ENCODE peak calls at places on chromosomes 3 and 15, in nine cellular contexts. One of them, this sample, is unnamed. For H3K4me1 and H3K36me3, the result is how much of the 10 kb centered on the place peaks cover.

GRCh38 chr3:112773864-112774263 is 72.8 kb downstream of the CD200R1L start:
- DNase-seq in heart right ventricle: no peak
- DNase-seq in CD8-positive, alpha-beta T cell: peak
- DNase-seq in esophagus muscularis mucosa: no peak
- DNase-seq in RWPE2: peak
- DNase-seq in tibial nerve: no peak
- DNase-seq in lower lobe of right lung: peak
- DNase-seq in endodermal cell: no peak
- DNase-seq in HCT116: no peak
- DNase-seq in this sample: no peak

GRCh38 chr3:154152741-154153140 is 31.6 kb downstream of the ARHGEF26 start:
- DNase-seq in endodermal cell: no peak
- DNase-seq in RWPE2: no peak
- DNase-seq in lower lobe of right lung: no peak
- DNase-seq in esophagus muscularis mucosa: no peak
- DNase-seq in tibial nerve: no peak
- DNase-seq in heart right ventricle: no peak
- DNase-seq in HCT116: no peak
- DNase-seq in CD8-positive, alpha-beta T cell: no peak
- DNase-seq in this sample: no peak

GRCh38 chr3:197135212-197135611 is 105.6 kb upstream of the MELTF start:
- DNase-seq in esophagus muscularis mucosa: no peak
- DNase-seq in endodermal cell: no peak
- DNase-seq in HCT116: no peak
- DNase-seq in RWPE2: no peak
- DNase-seq in lower lobe of right lung: no peak
- DNase-seq in CD8-positive, alpha-beta T cell: no peak
- DNase-seq in heart right ventricle: no peak
- DNase-seq in tibial nerve: no peak
- DNase-seq in this sample: no peak

GRCh38 chr3:62604301-62604700 is 231.0 kb upstream of the FEZF2 start:
- DNase-seq in heart right ventricle: no peak
- DNase-seq in tibial nerve: no peak
- DNase-seq in esophagus muscularis mucosa: no peak
- DNase-seq in HCT116: no peak
- DNase-seq in lower lobe of right lung: no peak
- DNase-seq in CD8-positive, alpha-beta T cell: no peak
- DNase-seq in endodermal cell: no peak
- DNase-seq in RWPE2: no peak
- DNase-seq in this sample: no peak

GRCh38 chr3:18245721-18246120 is 179.4 kb downstream of the SATB1 start:
- DNase-seq in endodermal cell: no peak
- DNase-seq in esophagus muscularis mucosa: no peak
- DNase-seq in CD8-positive, alpha-beta T cell: no peak
- DNase-seq in heart right ventricle: no peak
- DNase-seq in lower lobe of right lung: no peak
- DNase-seq in HCT116: no peak
- DNase-seq in tibial nerve: no peak
- DNase-seq in RWPE2: no peak
- DNase-seq in this sample: no peak

GRCh38 chr3:105791134-105791533 is 77.7 kb downstream of the CBLB start:
- DNase-seq in heart right ventricle: no peak
- DNase-seq in HCT116: no peak
- DNase-seq in tibial nerve: peak
- DNase-seq in lower lobe of right lung: no peak
- DNase-seq in esophagus muscularis mucosa: no peak
- DNase-seq in CD8-positive, alpha-beta T cell: no peak
- DNase-seq in RWPE2: no peak
- DNase-seq in endodermal cell: no peak
- DNase-seq in this sample: no peak

GRCh38 chr15:74202461-74203401 is at the start of gene STRA6:
- DNase-seq in heart right ventricle: no peak
- DNase-seq in HCT116: no peak
- DNase-seq in CD8-positive, alpha-beta T cell: no peak
- DNase-seq in endodermal cell: peak
- DNase-seq in RWPE2: no peak
- DNase-seq in tibial nerve: no peak
- DNase-seq in lower lobe of right lung: no peak
- DNase-seq in esophagus muscularis mucosa: no peak
- DNase-seq in this sample: no peak

GRCh38 chr3:122784436-122784835 is 9.2 kb downstream of the HSPBAP1 start:
- DNase-seq in HCT116: no peak
- DNase-seq in esophagus muscularis mucosa: no peak
- DNase-seq in RWPE2: no peak
- DNase-seq in heart right ventricle: no peak
- DNase-seq in tibial nerve: no peak
- DNase-seq in endodermal cell: no peak
- DNase-seq in CD8-positive, alpha-beta T cell: no peak
- DNase-seq in lower lobe of right lung: no peak
- DNase-seq in this sample: no peak

GRCh38 chr3:100941046-100941445 is 52.2 kb downstream of the ABI3BP start:
- DNase-seq in CD8-positive, alpha-beta T cell: no peak
- DNase-seq in lower lobe of right lung: no peak
- DNase-seq in heart right ventricle: no peak
- DNase-seq in RWPE2: no peak
- DNase-seq in endodermal cell: no peak
- DNase-seq in HCT116: no peak
- DNase-seq in esophagus muscularis mucosa: no peak
- DNase-seq in tibial nerve: peak
- DNase-seq in this sample: no peak

GRCh38 chr15:48858401-48858800 is 19.5 kb upstream of the EID1 start:
- DNase-seq in HCT116: no peak
- DNase-seq in CD8-positive, alpha-beta T cell: no peak
- DNase-seq in endodermal cell: no peak
- DNase-seq in esophagus muscularis mucosa: no peak
- DNase-seq in tibial nerve: no peak
- DNase-seq in heart right ventricle: no peak
- DNase-seq in RWPE2: no peak
- DNase-seq in lower lobe of right lung: no peak
- DNase-seq in this sample: no peak

GRCh38 chr3:45029661-45030060 is 3.6 kb downstream of the CLEC3B start:
- DNase-seq in tibial nerve: no peak
- DNase-seq in RWPE2: no peak
- DNase-seq in heart right ventricle: no peak
- DNase-seq in CD8-positive, alpha-beta T cell: no peak
- DNase-seq in lower lobe of right lung: no peak
- DNase-seq in endodermal cell: no peak
- DNase-seq in HCT116: no peak
- DNase-seq in esophagus muscularis mucosa: no peak
- DNase-seq in this sample: no peak

GRCh38 chr3:67916353-67916752 is 261.9 kb upstream of the SUCLG2 start:
- DNase-seq in tibial nerve: no peak
- DNase-seq in lower lobe of right lung: no peak
- DNase-seq in esophagus muscularis mucosa: no peak
- DNase-seq in heart right ventricle: no peak
- DNase-seq in HCT116: no peak
- DNase-seq in RWPE2: no peak
- DNase-seq in CD8-positive, alpha-beta T cell: no peak
- DNase-seq in endodermal cell: no peak
- DNase-seq in this sample: no peak

GRCh38 chr15:72782993-72783562 is 480 bp downstream of the ADPGK start:
- DNase-seq in lower lobe of right lung: peak
- DNase-seq in esophagus muscularis mucosa: no peak
- DNase-seq in tibial nerve: peak
- DNase-seq in CD8-positive, alpha-beta T cell: no peak
- DNase-seq in RWPE2: peak
- DNase-seq in HCT116: no peak
- DNase-seq in endodermal cell: peak
- DNase-seq in heart right ventricle: peak
- DNase-seq in this sample: peak

GRCh38 chr3:4821975-4822374 is 157.3 kb upstream of the BHLHE40 start:
- DNase-seq in esophagus muscularis mucosa: no peak
- DNase-seq in RWPE2: no peak
- DNase-seq in lower lobe of right lung: no peak
- DNase-seq in CD8-positive, alpha-beta T cell: peak
- DNase-seq in tibial nerve: no peak
- DNase-seq in HCT116: no peak
- DNase-seq in endodermal cell: no peak
- DNase-seq in heart right ventricle: no peak
- DNase-seq in this sample: peak

DNA sequence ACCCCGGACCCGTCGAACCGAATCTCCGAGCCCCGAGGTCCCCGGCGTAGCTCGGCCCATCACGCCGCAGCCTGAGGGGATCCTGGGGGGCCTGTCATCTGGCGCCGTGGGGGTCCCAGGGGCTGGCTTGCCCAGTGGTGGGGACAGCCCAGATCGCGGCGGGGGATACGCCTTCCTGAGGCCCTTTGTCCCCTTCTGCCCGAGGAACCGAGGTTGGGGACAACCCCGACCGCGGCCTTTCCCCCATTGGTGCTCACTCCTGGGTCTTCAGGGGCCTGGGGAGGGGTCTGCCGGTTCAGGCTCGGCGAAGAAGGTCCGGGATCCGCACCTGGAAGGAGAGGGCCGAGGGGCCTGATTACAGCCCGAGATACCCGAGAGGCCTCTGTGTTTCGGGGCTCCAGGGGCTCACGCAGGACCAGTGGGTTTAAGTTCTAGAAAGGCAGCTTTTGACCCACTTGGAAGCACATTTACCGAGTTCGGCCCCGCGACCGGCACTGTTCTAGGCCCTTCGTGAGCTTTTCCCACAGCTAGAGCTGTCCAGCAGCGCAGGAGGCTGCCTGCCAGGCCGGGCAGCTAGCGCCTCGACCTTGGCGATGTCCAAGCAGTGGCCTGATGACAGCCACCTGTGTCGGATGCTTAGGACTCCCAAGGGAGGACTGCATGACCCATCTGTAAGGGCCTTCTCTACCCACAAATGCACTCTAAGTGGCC is 504 bp downstream of the ABHD2 start:
- DNase-seq in RWPE2: no peak
- DNase-seq in HCT116: no peak
- DNase-seq in lower lobe of right lung: peak
- DNase-seq in esophagus muscularis mucosa: no peak
- DNase-seq in tibial nerve: no peak
- DNase-seq in endodermal cell: no peak
- DNase-seq in heart right ventricle: peak
- DNase-seq in CD8-positive, alpha-beta T cell: peak
- DNase-seq in this sample: peak
- H3K4me1 ChIP-seq in RWPE2: under half
- H3K4me1 ChIP-seq in HCT116: under half
- H3K4me1 ChIP-seq in lower lobe of right lung: half or more
- H3K4me1 ChIP-seq in esophagus muscularis mucosa: half or more
- H3K4me1 ChIP-seq in tibial nerve: under half
- H3K4me1 ChIP-seq in endodermal cell: under half
- H3K4me1 ChIP-seq in heart right ventricle: half or more
- H3K4me1 ChIP-seq in CD8-positive, alpha-beta T cell: under half
- H3K4me1 ChIP-seq in this sample: under half

DNA sequence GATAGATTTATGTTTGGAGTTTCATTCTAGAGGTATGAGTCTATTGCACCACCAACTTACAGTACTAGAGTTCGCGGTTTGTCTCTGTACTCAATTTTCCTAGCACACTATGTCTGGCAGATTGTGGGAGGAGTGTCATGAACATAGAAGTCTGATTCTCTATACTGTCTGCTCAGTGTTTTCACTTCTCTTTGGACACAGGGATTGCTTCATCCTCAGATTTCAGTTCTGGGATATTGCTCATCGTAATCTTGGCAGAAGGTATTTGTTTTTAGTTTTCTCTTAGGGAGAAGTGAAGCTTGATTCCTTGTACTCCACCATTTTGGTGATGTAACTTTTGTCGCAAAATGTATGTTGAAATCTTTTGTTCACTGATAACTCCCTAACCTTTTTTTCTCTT is 27.8 kb upstream of the AZI2 start:
- DNase-seq in heart right ventricle: no peak
- DNase-seq in lower lobe of right lung: no peak
- DNase-seq in HCT116: no peak
- DNase-seq in endodermal cell: no peak
- DNase-seq in tibial nerve: peak
- DNase-seq in RWPE2: no peak
- DNase-seq in esophagus muscularis mucosa: no peak
- DNase-seq in CD8-positive, alpha-beta T cell: no peak
- DNase-seq in this sample: no peak
- H3K4me3 ChIP-seq in heart right ventricle: no peak
- H3K4me3 ChIP-seq in lower lobe of right lung: no peak
- H3K4me3 ChIP-seq in HCT116: no peak
- H3K4me3 ChIP-seq in endodermal cell: no peak
- H3K4me3 ChIP-seq in tibial nerve: no peak
- H3K4me3 ChIP-seq in RWPE2: no peak
- H3K4me3 ChIP-seq in esophagus muscularis mucosa: no peak
- H3K4me3 ChIP-seq in CD8-positive, alpha-beta T cell: no peak
- H3K4me3 ChIP-seq in this sample: no peak

GRCh38 chr3:15015456-15015855 is 49.7 kb downstream of the MRPS25 start:
- DNase-seq in lower lobe of right lung: no peak
- DNase-seq in esophagus muscularis mucosa: no peak
- DNase-seq in endodermal cell: no peak
- DNase-seq in heart right ventricle: no peak
- DNase-seq in tibial nerve: no peak
- DNase-seq in CD8-positive, alpha-beta T cell: no peak
- DNase-seq in RWPE2: no peak
- DNase-seq in HCT116: no peak
- DNase-seq in this sample: no peak

GRCh38 chr3:15014606-15015328 is 50.3 kb downstream of the MRPS25 start:
- DNase-seq in heart right ventricle: no peak
- DNase-seq in esophagus muscularis mucosa: no peak
- DNase-seq in RWPE2: no peak
- DNase-seq in lower lobe of right lung: no peak
- DNase-seq in CD8-positive, alpha-beta T cell: no peak
- DNase-seq in tibial nerve: no peak
- DNase-seq in HCT116: no peak
- DNase-seq in endodermal cell: no peak
- DNase-seq in this sample: no peak

GRCh38 chr3:15017191-15017590 is 47.9 kb downstream of the MRPS25 start:
- DNase-seq in RWPE2: no peak
- DNase-seq in endodermal cell: no peak
- DNase-seq in heart right ventricle: no peak
- DNase-seq in esophagus muscularis mucosa: no peak
- DNase-seq in lower lobe of right lung: no peak
- DNase-seq in CD8-positive, alpha-beta T cell: no peak
- DNase-seq in tibial nerve: no peak
- DNase-seq in HCT116: no peak
- DNase-seq in this sample: no peak
- H3K36me3 ChIP-seq in RWPE2: half or more
- H3K36me3 ChIP-seq in endodermal cell: half or more
- H3K36me3 ChIP-seq in heart right ventricle: half or more
- H3K36me3 ChIP-seq in esophagus muscularis mucosa: half or more
- H3K36me3 ChIP-seq in lower lobe of right lung: half or more
- H3K36me3 ChIP-seq in CD8-positive, alpha-beta T cell: half or more
- H3K36me3 ChIP-seq in tibial nerve: under half
- H3K36me3 ChIP-seq in HCT116: under half
- H3K36me3 ChIP-seq in this sample: under half

DNA sequence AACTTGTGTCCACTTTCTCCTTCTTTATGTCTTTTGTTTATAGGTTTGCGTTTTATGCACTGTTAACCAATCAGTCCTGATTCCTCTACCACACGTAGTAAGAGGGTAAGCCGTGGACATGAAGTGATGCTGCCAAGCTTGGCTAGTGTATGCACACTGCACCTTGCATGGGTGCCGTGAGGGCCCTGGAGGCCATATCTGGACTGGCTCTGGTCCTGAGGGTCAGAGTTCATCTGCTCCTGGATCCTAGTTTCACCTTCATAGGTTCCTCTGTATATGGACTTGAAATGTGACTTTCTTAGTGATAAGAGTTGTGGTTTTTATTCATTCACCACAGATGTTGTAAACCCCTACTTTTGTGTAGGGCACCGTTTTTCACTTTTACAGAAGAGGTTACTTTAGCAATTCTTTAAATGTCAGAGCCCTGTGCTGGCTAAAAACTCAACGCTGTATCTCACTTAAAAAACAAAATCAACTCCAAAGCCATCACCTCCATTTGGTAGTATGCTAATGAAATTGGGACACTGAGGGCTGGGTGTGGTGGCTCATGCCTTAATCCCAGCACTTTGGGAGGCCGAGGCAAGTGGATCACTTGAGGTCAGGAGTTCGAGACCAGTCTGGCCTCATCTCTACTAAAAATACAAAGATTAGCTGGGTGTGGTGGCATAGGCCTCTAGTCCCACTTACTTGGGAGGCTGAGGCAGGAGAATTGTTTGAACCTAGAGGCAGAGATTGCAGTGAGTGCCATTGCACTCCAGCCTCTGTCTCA is 22.9 kb downstream of the SIAH2 start:
- DNase-seq in esophagus muscularis mucosa: no peak
- DNase-seq in RWPE2: no peak
- DNase-seq in tibial nerve: no peak
- DNase-seq in endodermal cell: no peak
- DNase-seq in lower lobe of right lung: no peak
- DNase-seq in heart right ventricle: no peak
- DNase-seq in CD8-positive, alpha-beta T cell: no peak
- DNase-seq in HCT116: no peak
- DNase-seq in this sample: no peak
- H3K4me1 ChIP-seq in esophagus muscularis mucosa: under half
- H3K4me1 ChIP-seq in RWPE2: under half
- H3K4me1 ChIP-seq in tibial nerve: under half
- H3K4me1 ChIP-seq in endodermal cell: under half
- H3K4me1 ChIP-seq in lower lobe of right lung: under half
- H3K4me1 ChIP-seq in heart right ventricle: half or more
- H3K4me1 ChIP-seq in CD8-positive, alpha-beta T cell: under half
- H3K4me1 ChIP-seq in HCT116: under half
- H3K4me1 ChIP-seq in this sample: under half